ENCODE peak calls at places on chromosomes 13 and 19, in four cellular contexts. One of them, this sample, is unnamed.
A peak's percentile ranks its signal among the peaks of the same experiment; 100 is the strongest.

GRCh38 chr19:36079389-36079788 is 24.7 kb downstream of the WDR62 start:
- DNase-seq in tibial nerve: no peak
- DNase-seq in K562: no peak
- DNase-seq in H1: no peak
- DNase-seq in this sample: no peak

GRCh38 chr19:49849433-49850220 is 1.3 kb upstream of the PTOV1 start:
- DNase-seq in H1: no peak
- DNase-seq in tibial nerve: no peak
- DNase-seq in K562: no peak
- DNase-seq in this sample: no peak

GRCh38 chr13:98783856-98784478 is 31.5 kb upstream of the SLC15A1 start:
- DNase-seq in H1: no peak
- DNase-seq in K562: no peak
- DNase-seq in tibial nerve: no peak
- DNase-seq in this sample: no peak

GRCh38 chr13:43154083-43154739 is 130.8 kb downstream of the DNAJC15 start:
- DNase-seq in H1: no peak
- DNase-seq in tibial nerve: no peak
- DNase-seq in K562: no peak
- DNase-seq in this sample: no peak

GRCh38 chr19:1104452-1105216 is 840 bp downstream of the GPX4 start:
- DNase-seq in tibial nerve: peak; percentile 59
- DNase-seq in H1: peak; percentile 86
- DNase-seq in K562: peak; percentile 81
- DNase-seq in this sample: peak; percentile 71

GRCh38 chr19:18737954-18738351 is 53.2 kb downstream of the COMP start:
- DNase-seq in K562: no peak
- DNase-seq in H1: no peak
- DNase-seq in tibial nerve: no peak
- DNase-seq in this sample: no peak

GRCh38 chr19:32287811-32288227 is 57.6 kb upstream of the ZNF507 start:
- DNase-seq in K562: peak; percentile 28
- DNase-seq in tibial nerve: peak; percentile 85
- DNase-seq in H1: peak; percentile 79
- DNase-seq in this sample: peak; percentile 79

GRCh38 chr13:99501952-99502310 is 659 bp downstream of the TM9SF2 start:
- DNase-seq in tibial nerve: no peak
- DNase-seq in K562: no peak
- DNase-seq in H1: no peak
- DNase-seq in this sample: no peak

GRCh38 chr19:5645409-5645808 is 22.5 kb downstream of the SAFB start:
- DNase-seq in K562: no peak
- DNase-seq in tibial nerve: no peak
- DNase-seq in H1: no peak
- DNase-seq in this sample: no peak

GRCh38 chr19:30846102-30846501 is 473.9 kb downstream of the ZNF536 start:
- DNase-seq in tibial nerve: no peak
- DNase-seq in H1: no peak
- DNase-seq in K562: no peak
- DNase-seq in this sample: no peak

GRCh38 chr19:1855040-1855827 is 7.0 kb upstream of the REXO1 start:
- DNase-seq in H1: peak; percentile 89
- DNase-seq in K562: peak; percentile 87
- DNase-seq in tibial nerve: peak; percentile 72
- DNase-seq in this sample: peak; percentile 69

GRCh38 chr19:28960586-28960985 is 252.4 kb downstream of the UQCRFS1 start:
- DNase-seq in K562: no peak
- DNase-seq in tibial nerve: no peak
- DNase-seq in H1: no peak
- DNase-seq in this sample: no peak

GRCh38 chr19:18648971-18649310 is 12.1 kb downstream of the KLHL26 start:
- DNase-seq in K562: no peak
- DNase-seq in tibial nerve: no peak
- DNase-seq in H1: no peak
- DNase-seq in this sample: no peak

GRCh38 chr19:3293560-3293959 is 69.1 kb downstream of the CELF5 start:
- DNase-seq in H1: no peak
- DNase-seq in K562: no peak
- DNase-seq in tibial nerve: no peak
- DNase-seq in this sample: no peak
- H3K27me3 ChIP-seq in H1: no peaks in the 10 kb centered on the region
- H3K27me3 ChIP-seq in K562: peaks cover 26% of the 10 kb centered on the region
- H3K27me3 ChIP-seq in tibial nerve: no peaks in the 10 kb centered on the region
- H3K27me3 ChIP-seq in this sample: no peaks in the 10 kb centered on the region

GRCh38 chr13:39347926-39348901 is 254.8 kb downstream of the LHFPL6 start:
- DNase-seq in K562: no peak
- DNase-seq in H1: peak; percentile 52
- DNase-seq in tibial nerve: no peak
- DNase-seq in this sample: no peak
- TF ChIP-seq EP300 in K562: no peak
- TF ChIP-seq EP300 in H1: peak; percentile 60
- TF ChIP-seq EP300 in tibial nerve: no peak
- TF ChIP-seq EP300 in this sample: no peak

DNA sequence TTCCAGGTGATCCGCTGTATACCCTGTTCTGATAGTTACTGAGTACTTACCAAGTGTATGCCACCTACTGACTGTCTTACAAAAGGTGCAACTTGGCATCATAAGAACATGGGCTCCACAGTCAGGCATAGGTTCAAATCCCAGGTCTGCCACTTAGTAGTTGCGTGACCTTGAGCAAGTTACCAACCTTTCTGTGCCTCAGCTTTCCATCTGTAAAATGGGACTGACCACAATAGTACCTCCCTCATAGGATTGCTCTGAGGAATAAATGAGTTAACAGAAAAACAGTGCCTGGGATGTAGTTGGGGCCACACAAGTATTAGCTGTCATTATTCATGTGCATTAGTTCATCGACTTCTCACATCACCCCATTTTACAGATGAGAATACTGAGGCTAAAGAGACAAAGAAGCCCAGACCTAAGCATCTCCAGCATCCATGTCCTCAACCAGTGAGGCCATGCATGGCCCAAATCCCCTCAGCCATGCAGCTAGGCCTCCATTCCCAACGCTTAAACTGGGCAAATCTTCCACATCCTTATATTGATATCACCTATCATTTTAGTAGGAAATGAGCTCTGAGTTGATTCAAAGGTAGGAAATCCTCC is 51.3 kb upstream of the UBE2L5 start:
- DNase-seq in H1: no peak
- DNase-seq in tibial nerve: no peak
- DNase-seq in K562: no peak
- DNase-seq in this sample: no peak
- H3K27me3 ChIP-seq in H1: no peaks in the 10 kb centered on the region
- H3K27me3 ChIP-seq in tibial nerve: no peaks in the 10 kb centered on the region
- H3K27me3 ChIP-seq in K562: no peaks in the 10 kb centered on the region
- H3K27me3 ChIP-seq in this sample: no peaks in the 10 kb centered on the region

GRCh38 chr13:88377852-88378251 is 706.7 kb downstream of the SLITRK5 start:
- DNase-seq in tibial nerve: no peak
- DNase-seq in H1: no peak
- DNase-seq in K562: no peak
- DNase-seq in this sample: no peak

DNA sequence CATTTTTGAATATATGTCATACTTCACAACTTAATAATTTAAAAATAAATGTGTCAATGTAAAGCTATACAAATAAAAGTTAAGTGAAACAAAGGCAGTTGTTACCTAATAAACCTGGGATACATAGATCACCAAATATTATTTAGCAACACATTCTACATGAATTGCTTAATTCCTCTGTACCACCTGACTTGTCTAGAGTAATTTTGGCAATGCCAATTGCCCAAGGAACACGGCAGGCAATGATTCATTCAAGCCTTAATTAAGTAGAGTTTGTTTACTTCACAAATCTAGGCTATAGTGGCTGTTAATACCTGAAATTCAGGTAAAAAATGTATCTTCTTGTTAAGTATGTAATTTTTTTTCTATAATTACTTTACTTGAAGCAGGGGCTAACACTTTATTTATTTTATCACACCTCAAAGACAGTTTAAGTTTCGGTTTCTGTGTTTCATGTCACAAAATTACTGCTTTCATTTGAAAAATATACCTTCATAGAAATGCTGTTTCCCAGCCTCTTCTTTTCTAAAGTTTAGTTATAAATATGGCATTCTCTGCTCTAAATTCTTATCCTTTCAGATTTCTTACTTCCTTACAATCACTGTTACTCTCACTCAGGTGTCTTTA is 705.7 kb downstream of the SLITRK5 start:
- DNase-seq in K562: no peak
- DNase-seq in H1: no peak
- DNase-seq in tibial nerve: no peak
- DNase-seq in this sample: no peak
- TF ChIP-seq EP300 in K562: no peak
- TF ChIP-seq EP300 in H1: no peak
- TF ChIP-seq EP300 in tibial nerve: no peak
- TF ChIP-seq EP300 in this sample: no peak

GRCh38 chr13:38385152-38385891 is 35.7 kb downstream of the UFM1 start:
- DNase-seq in K562: no peak
- DNase-seq in H1: no peak
- DNase-seq in tibial nerve: no peak
- DNase-seq in this sample: no peak
- H3K27me3 ChIP-seq in K562: no peaks in the 10 kb centered on the region
- H3K27me3 ChIP-seq in H1: no peaks in the 10 kb centered on the region
- H3K27me3 ChIP-seq in tibial nerve: no peaks in the 10 kb centered on the region
- H3K27me3 ChIP-seq in this sample: no peaks in the 10 kb centered on the region

GRCh38 chr13:20305587-20305986 is 73.5 kb upstream of the GJB6 start:
- DNase-seq in tibial nerve: no peak
- DNase-seq in K562: no peak
- DNase-seq in H1: no peak
- DNase-seq in this sample: no peak

GRCh38 chr13:20311022-20311421 is 78.9 kb upstream of the GJB6 start:
- DNase-seq in H1: no peak
- DNase-seq in K562: no peak
- DNase-seq in tibial nerve: no peak
- DNase-seq in this sample: no peak

GRCh38 chr13:20301391-20302071 is 69.4 kb upstream of the GJB6 start:
- DNase-seq in K562: no peak
- DNase-seq in H1: peak; percentile 57
- DNase-seq in tibial nerve: peak; percentile 11
- DNase-seq in this sample: no peak

GRCh38 chr13:20303636-20304035 is 71.5 kb upstream of the GJB6 start:
- DNase-seq in tibial nerve: no peak
- DNase-seq in K562: no peak
- DNase-seq in H1: no peak
- DNase-seq in this sample: no peak

DNA sequence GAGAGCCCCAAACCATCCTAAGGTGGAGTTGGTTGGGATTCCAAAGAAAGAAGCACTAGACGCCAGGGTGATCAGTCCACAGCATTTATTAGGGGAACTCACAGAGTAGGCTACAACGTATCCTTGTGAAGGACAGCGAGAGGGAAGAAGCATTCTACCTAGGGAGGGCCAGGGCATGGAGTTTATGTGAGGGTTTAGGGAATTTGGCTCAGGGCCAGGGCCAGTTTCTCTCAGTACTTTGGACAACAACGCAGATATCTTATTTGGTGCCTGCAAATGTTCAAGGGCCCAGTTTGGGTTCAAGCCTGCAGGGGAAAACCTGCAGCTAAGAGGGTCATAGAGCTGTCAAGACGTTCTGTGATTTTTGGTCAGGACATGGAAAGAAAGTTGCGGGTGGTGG is 73.9 kb upstream of the GJB6 start:
- DNase-seq in H1: no peak
- DNase-seq in K562: no peak
- DNase-seq in tibial nerve: no peak
- DNase-seq in this sample: no peak
- TF ChIP-seq EP300 in H1: no peak
- TF ChIP-seq EP300 in K562: no peak
- TF ChIP-seq EP300 in tibial nerve: no peak
- TF ChIP-seq EP300 in this sample: no peak